ENCODE peak calls at places on chromosomes 3 and 15, in four cellular contexts. F is CD4-positive, CD25-positive, alpha-beta regulatory T cell; S is omental fat pad; D is RCC 7860. L is an unnamed sample.

GRCh38 chr3:32391643-32392529 is at the start of gene CMTM7:
- DNase-seq in D (peak; percentile 61), S (no peak), F (peak; percentile 52), L (peak; percentile 79)

GRCh38 chr3:133256787-133257483 is 142.9 kb upstream of the BFSP2 start:
- DNase-seq in S (no peak), F (peak; percentile 4), D (no peak), L (peak; percentile 17)

GRCh38 chr15:31457631-31458526 is 131.2 kb downstream of the KLF13 start:
- DNase-seq in D (no peak), S (no peak), F (no peak), L (no peak)

GRCh38 chr3:32282578-32282977 is 44.1 kb downstream of the CMTM8 start:
- DNase-seq in D (no peak), F (no peak), S (no peak), L (no peak)

GRCh38 chr15:71237456-71238188 is 122.4 kb downstream of the THSD4 start:
- DNase-seq in F (no peak), S (peak; percentile 63), D (peak; percentile 93), L (peak; percentile 95)

GRCh38 chr3:184368804-184369183 is 7.3 kb downstream of the POLR2H start:
- DNase-seq in F (no peak), D (no peak), S (no peak), L (no peak)

GRCh38 chr15:72616491-72617210 is 37.8 kb upstream of the GOLGA6B start:
- DNase-seq in D (no peak), S (no peak), F (no peak), L (no peak)

GRCh38 chr15:70410371-70410975 is 312.8 kb upstream of the TLE3 start:
- DNase-seq in S (no peak), D (no peak), F (no peak), L (no peak)

GRCh38 chr3:110567032-110567431 is 504.6 kb upstream of the NECTIN3 start:
- DNase-seq in F (no peak), S (no peak), D (no peak), L (no peak)

GRCh38 chr3:57691411-57692133 is 1.3 kb downstream of the DENND6A start:
- DNase-seq in D (no peak), S (no peak), F (peak; percentile 24), L (peak; percentile 49)

GRCh38 chr3:194212021-194212868 is 76.3 kb downstream of the HES1 start:
- DNase-seq in S (no peak), F (no peak), D (no peak), L (no peak)

GRCh38 chr15:69160976-69161877 is 792 bp downstream of the GLCE start:
- DNase-seq in D (no peak), F (peak; percentile 29), S (no peak), L (peak; percentile 58)

GRCh38 chr3:14235003-14235876 is 56.6 kb downstream of the LSM3 start:
- DNase-seq in F (no peak), D (no peak), S (no peak), L (no peak)

GRCh38 chr3:46442591-46443530 is 21.8 kb downstream of the LTF start:
- DNase-seq in F (peak; percentile 71), S (no peak), D (no peak), L (no peak)

GRCh38 chr3:197516517-197516889 is 39.3 kb downstream of the BDH1 start:
- DNase-seq in S (no peak), D (peak; percentile 100), F (no peak), L (peak; percentile 73)

GRCh38 chr3:76869726-76870414 is 170.0 kb upstream of the ROBO2 start:
- DNase-seq in F (no peak), D (no peak), S (no peak), L (no peak)

GRCh38 chr15:60397772-60398445 is at the start of gene ANXA2:
- DNase-seq in F (peak; percentile 93), D (peak; percentile 79), S (peak; percentile 53), L (peak; percentile 89)

GRCh38 chr15:94305133-94305532 is 73.8 kb downstream of the MCTP2 start:
- DNase-seq in S (no peak), F (peak; percentile 64), D (peak; percentile 71), L (no peak)

GRCh38 chr15:87269566-87269965 is 987.0 kb downstream of the NTRK3 start:
- DNase-seq in D (peak; percentile 88), S (no peak), F (no peak), L (no peak)

GRCh38 chr3:148748323-148748722 is 50.6 kb downstream of the AGTR1 start:
- DNase-seq in S (no peak), F (no peak), D (no peak), L (no peak)

GRCh38 chr3:105823149-105823866 is 45.5 kb downstream of the CBLB start:
- DNase-seq in F (no peak), S (no peak), D (peak; percentile 69), L (peak; percentile 75)

GRCh38 chr3:28476194-28476593 is 127.6 kb upstream of the AZI2 start:
- DNase-seq in S (no peak), F (peak; percentile 44), D (peak; percentile 26), L (peak; percentile 78)

GRCh38 chr3:46882377-46883015 is 5.0 kb downstream of the PTH1R start:
- DNase-seq in F (no peak), S (no peak), D (no peak), L (no peak)

GRCh38 chr15:91867581-91868026 is 14.1 kb downstream of the SLCO3A1 start:
- DNase-seq in S (peak; percentile 42), F (no peak), D (peak; percentile 90), L (no peak)

GRCh38 chr3:116367761-116368395 is 77.4 kb downstream of the LSAMP start:
- DNase-seq in S (no peak), D (no peak), F (no peak), L (no peak)

GRCh38 chr3:169923831-169924230 is 12.5 kb downstream of the SAMD7 start:
- DNase-seq in D (no peak), S (no peak), F (no peak), L (no peak)

GRCh38 chr15:61103026-61103425 is 126.1 kb downstream of the RORA start:
- DNase-seq in F (no peak), D (no peak), S (no peak), L (no peak)

GRCh38 chr15:24857094-24857437 is 97.7 kb upstream of the SNRPN start:
- DNase-seq in F (no peak), D (no peak), S (no peak), L (no peak)

GRCh38 chr3:194487289-194488006 is 646 bp upstream of the ATP13A3 start:
- DNase-seq in D (no peak), S (peak; percentile 46), F (peak; percentile 58), L (no peak)

GRCh38 chr3:31448035-31448881 is 84.5 kb upstream of the STT3B start:
- DNase-seq in F (peak; percentile 53), D (no peak), S (no peak), L (no peak)

GRCh38 chr3:48446043-48446424 is 503 bp upstream of the ATRIP start:
- DNase-seq in D (no peak), F (no peak), S (no peak), L (no peak)

GRCh38 chr3:142501004-142501926 is 53.4 kb upstream of the XRN1 start:
- DNase-seq in D (no peak), S (no peak), F (no peak), L (peak; percentile 10)

GRCh38 chr3:41464401-41464800 is 265.1 kb downstream of the CTNNB1 start:
- DNase-seq in S (no peak), F (no peak), D (no peak), L (peak; percentile 18)

GRCh38 chr3:186386883-186387560 is 25.0 kb upstream of the DGKG start:
- DNase-seq in D (no peak), F (no peak), S (no peak), L (no peak)

L was measured in RKO.